ENCODE peak calls at places on chromosomes 7 and 10, in ten cellular contexts. Z is cardiac muscle cell, J is spleen, O is ascending aorta, G is cardiac fibroblast, Y is BJ, W is endodermal cell, N is epithelial cell of esophagus, K is foreskin fibroblast, R is H9. L is an unnamed sample.

GRCh38 chr7:26653966-26654365 is 210.4 kb downstream of the SKAP2 start:
- DNase-seq in Z (no peak), J (no peak), O (no peak), G (no peak), Y (no peak), W (no peak), N (no peak), K (no peak), R (no peak), L (no peak)

GRCh38 chr7:139853576-139854511 is 24.8 kb downstream of the TBXAS1 start:
- DNase-seq in Z (no peak), J (no peak), O (peak; percentile 86), G (peak; percentile 99), Y (no peak), W (no peak), N (peak; percentile 88), K (peak; percentile 64), R (no peak), L (no peak)

GRCh38 chr10:36089790-36090391 is 447.8 kb upstream of the FZD8 start:
- DNase-seq in Z (no peak), J (no peak), O (no peak), G (no peak), Y (no peak), W (no peak), N (no peak), K (no peak), R (no peak), L (no peak)

GRCh38 chr10:63542835-63543575 is 21.8 kb downstream of the REEP3 start:
- DNase-seq in Z (no peak), J (no peak), O (no peak), G (peak; percentile 61), Y (no peak), W (no peak), N (peak; percentile 57), K (peak; percentile 47), R (no peak), L (no peak)

GRCh38 chr7:121395494-121395960 is 581 bp downstream of the FAM3C start:
- DNase-seq in Z (no peak), J (peak; percentile 91), O (no peak), G (peak; percentile 42), Y (no peak), W (peak; percentile 87), N (peak; percentile 41), K (peak; percentile 46), R (peak; percentile 52), L (no peak)

GRCh38 chr7:115987486-115987885 is 43.1 kb downstream of the TFEC start:
- DNase-seq in Z (no peak), J (no peak), O (no peak), G (no peak), Y (no peak), W (no peak), N (no peak), K (no peak), R (no peak), L (no peak)

GRCh38 chr10:11270135-11270857 is 252.6 kb downstream of the CELF2 start:
- DNase-seq in Z (peak; percentile 95), J (peak; percentile 90), O (peak; percentile 81), G (peak; percentile 67), Y (no peak), W (peak; percentile 97), N (peak; percentile 62), K (peak; percentile 69), R (peak; percentile 93), L (no peak)

GRCh38 chr10:99125879-99126278 is 109.8 kb downstream of the HPSE2 start:
- DNase-seq in Z (peak; percentile 49), J (no peak), O (no peak), G (no peak), Y (no peak), W (peak; percentile 69), N (no peak), K (no peak), R (no peak), L (no peak)

GRCh38 chr10:102452672-102453340 is 1.5 kb upstream of the C10orf95 start:
- DNase-seq in Z (no peak), J (no peak), O (peak; percentile 78), G (peak; percentile 79), Y (peak; percentile 58), W (no peak), N (peak; percentile 68), K (peak; percentile 94), R (no peak), L (no peak)

GRCh38 chr7:142057101-142057500 is 54.4 kb upstream of the MGAM2 start:
- DNase-seq in Z (no peak), J (no peak), O (no peak), G (no peak), Y (no peak), W (no peak), N (no peak), K (no peak), R (no peak), L (no peak)

GRCh38 chr7:127828843-127829502 is 177.0 kb downstream of the SND1 start:
- DNase-seq in Z (no peak), J (no peak), O (no peak), G (no peak), Y (no peak), W (no peak), N (no peak), K (no peak), R (no peak), L (no peak)

DNA sequence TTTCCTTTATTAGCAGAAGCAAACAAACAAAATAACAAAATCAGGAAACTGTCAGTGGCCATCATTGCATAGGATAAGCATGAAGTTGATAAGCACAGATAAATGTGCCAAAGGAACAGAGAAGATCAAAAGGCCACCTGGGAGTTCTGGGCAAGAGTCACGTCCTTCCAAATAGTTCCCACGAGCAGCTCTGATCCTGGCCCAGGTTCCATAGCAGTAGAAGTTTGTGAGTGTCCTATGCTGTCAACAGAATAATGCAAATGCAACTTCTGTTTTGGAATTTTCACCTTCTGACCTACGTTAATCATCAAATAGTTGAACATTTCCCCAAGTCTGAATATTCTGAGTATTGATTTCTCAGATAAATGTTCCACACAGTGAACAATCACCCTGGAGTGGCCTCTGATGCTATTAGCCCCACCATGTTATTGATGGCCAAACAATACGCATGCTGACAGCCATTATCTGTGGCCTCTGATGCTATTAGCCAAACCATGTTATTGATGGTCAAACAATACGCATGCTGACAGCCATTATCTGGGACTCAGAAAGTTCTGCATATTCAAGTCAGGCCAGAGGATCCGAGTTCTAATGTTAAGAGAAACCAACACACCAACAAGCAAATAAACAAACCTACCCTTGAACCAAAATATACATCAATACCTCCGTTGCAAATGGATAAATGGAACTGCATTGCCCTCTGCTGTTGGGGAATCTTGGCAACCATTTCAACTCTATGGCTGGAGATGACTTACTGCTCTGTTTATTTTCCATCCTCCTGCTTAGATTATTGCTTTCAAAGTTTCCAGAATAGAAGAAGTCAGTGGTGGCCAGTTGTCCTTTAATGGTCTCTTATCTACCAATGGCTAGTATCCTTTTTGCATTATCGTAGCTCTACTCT is 63.3 kb downstream of the MRC1 start:
- DNase-seq in Z (no peak), J (no peak), O (no peak), G (peak; percentile 59), Y (no peak), W (peak; percentile 64), N (peak; percentile 50), K (peak; percentile 36), R (no peak), L (no peak)
- TF ChIP-seq CTCF in Z (peak; percentile 52), J (no peak), O (no peak), G (peak; percentile 52), Y (peak; percentile 48), W (peak; percentile 73), N (peak; percentile 58), K (peak; percentile 48), R (peak; percentile 65), L (peak; percentile 59)

DNA sequence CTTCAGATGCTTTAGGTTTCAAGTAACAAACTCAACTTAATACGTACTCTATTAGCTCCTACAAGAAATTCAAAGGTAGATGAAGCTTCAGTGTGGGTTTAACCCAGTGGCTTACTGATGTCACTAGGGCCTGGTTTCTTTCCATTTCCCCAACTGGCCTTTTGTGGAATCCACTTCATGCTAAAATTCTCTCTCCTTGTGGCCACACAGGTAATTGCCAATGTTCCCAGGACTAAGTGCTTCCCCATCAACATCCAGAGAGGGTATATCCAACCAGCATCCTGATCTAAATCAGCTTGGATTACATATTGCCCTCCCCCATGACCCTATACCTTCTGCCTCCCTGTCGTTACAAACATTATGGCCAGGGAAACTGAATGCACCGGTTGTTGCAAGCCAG is 10.7 kb downstream of the FBXL13 start:
- DNase-seq in Z (no peak), J (no peak), O (no peak), G (no peak), Y (no peak), W (no peak), N (no peak), K (no peak), R (no peak), L (no peak)
- TF ChIP-seq CTCF in Z (no peak), J (no peak), O (no peak), G (no peak), Y (no peak), W (peak; percentile 56), N (no peak), K (no peak), R (peak; percentile 39), L (no peak)

GRCh38 chr7:33128990-33129805 is at the start of gene BBS9:
- DNase-seq in Z (peak; percentile 96), J (peak; percentile 98), O (peak; percentile 96), G (peak; percentile 95), Y (peak; percentile 74), W (peak; percentile 99), N (peak; percentile 95), K (peak; percentile 98), R (peak; percentile 97), L (peak; percentile 96)
- TF ChIP-seq CTCF in Z (no peak), J (no peak), O (no peak), G (no peak), Y (peak; percentile 18), W (peak; percentile 25), N (peak; percentile 2), K (no peak), R (no peak), L (peak; percentile 44)

DNA sequence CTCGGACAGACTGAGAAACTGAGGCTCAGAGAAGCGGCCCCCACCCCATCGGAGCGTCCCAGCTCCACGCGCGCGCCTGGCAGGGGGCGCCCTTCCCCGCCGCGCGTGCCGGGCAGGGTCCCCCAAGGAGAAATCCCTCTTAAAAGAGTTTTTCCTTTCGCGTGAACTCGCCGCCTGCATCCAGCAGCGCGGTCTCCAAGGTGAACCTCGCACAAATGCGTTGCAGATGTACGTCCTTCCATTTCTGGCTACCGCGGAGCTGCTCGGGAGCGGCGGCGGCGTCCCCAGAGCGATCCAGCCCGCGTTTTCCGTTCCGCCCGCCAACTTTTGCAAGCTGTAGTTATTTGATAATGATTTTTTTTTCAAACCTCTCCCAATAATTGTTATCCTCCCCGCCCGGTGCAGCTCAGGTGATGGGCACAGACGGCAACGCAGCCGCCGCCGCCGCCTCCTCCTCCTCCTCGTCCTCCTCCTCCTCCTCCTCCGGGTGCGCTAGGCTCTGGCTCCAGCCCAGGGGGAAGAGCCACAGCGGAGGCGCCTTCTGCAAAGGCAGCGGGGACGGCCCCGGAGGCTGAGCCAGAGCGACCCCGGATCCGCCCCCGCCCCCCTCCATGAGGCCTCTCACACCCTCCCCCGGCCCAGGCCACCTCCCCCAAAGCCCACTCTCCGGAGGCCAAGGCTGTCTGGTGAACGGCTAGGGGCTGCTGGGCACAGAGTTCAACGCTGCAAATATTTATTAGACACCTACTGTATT is 74.0 kb upstream of the CUX1 start:
- DNase-seq in Z (peak; percentile 79), J (peak; percentile 88), O (peak; percentile 66), G (peak; percentile 57), Y (no peak), W (peak; percentile 90), N (peak; percentile 82), K (peak; percentile 83), R (peak; percentile 83), L (no peak)
- TF ChIP-seq CTCF in Z (peak; percentile 60), J (peak; percentile 63), O (peak; percentile 39), G (peak; percentile 23), Y (peak; percentile 53), W (peak; percentile 58), N (peak; percentile 23), K (peak; percentile 46), R (peak; percentile 35), L (peak; percentile 87)

GRCh38 chr7:24959735-24960485 is 20.1 kb downstream of the OSBPL3 start:
- DNase-seq in Z (no peak), J (no peak), O (no peak), G (no peak), Y (no peak), W (no peak), N (no peak), K (no peak), R (no peak), L (no peak)
- TF ChIP-seq CTCF in Z (no peak), J (no peak), O (no peak), G (no peak), Y (no peak), W (no peak), N (no peak), K (no peak), R (no peak), L (no peak)